ENCODE peak calls at places on chromosomes 11 and 22, in nine cellular contexts. W, G, M, C, E, X, U, K and R are unnamed samples.

GRCh38 chr11:67056640-67057409 is at the start of gene RHOD:
- DNase-seq in W (peak), G (peak), M (peak), C (peak), E (peak), X (peak), U (no peak), K (peak), R (no peak)

GRCh38 chr11:69497221-69497787 is 15.8 kb downstream of the LINC01488 start:
- DNase-seq in W (no peak), G (peak), M (peak), C (peak), E (peak), X (peak), U (peak), K (no peak), R (peak)

GRCh38 chr11:62146476-62147200 is 22.8 kb downstream of the INCENP start:
- DNase-seq in W (no peak), G (peak), M (no peak), C (peak), E (no peak), X (peak), U (no peak), K (peak), R (no peak)

GRCh38 chr22:19959043-19959586 is 17.5 kb upstream of the TXNRD2 start:
- DNase-seq in W (no peak), G (peak), M (peak), C (peak), E (peak), X (peak), U (no peak), K (peak), R (no peak)

GRCh38 chr11:120608760-120609211 is 97.2 kb downstream of the GRIK4 start:
- DNase-seq in W (no peak), G (no peak), M (no peak), C (no peak), E (peak), X (no peak), U (no peak), K (peak), R (no peak)

GRCh38 chr22:36359172-36359973 is 28.4 kb downstream of the MYH9 start:
- DNase-seq in W (peak), G (peak), M (peak), C (no peak), E (no peak), X (no peak), U (no peak), K (no peak), R (no peak)

GRCh38 chr22:45473626-45474237 is 29.0 kb upstream of the FBLN1 start:
- DNase-seq in W (no peak), G (no peak), M (no peak), C (no peak), E (no peak), X (peak), U (no peak), K (no peak), R (no peak)

GRCh38 chr11:78037825-78038620 is 14.9 kb upstream of the KCTD14 start:
- DNase-seq in W (no peak), G (no peak), M (no peak), C (no peak), E (no peak), X (no peak), U (no peak), K (no peak), R (no peak)

GRCh38 chr11:122140535-122140934 is 24.5 kb upstream of the BLID start:
- DNase-seq in W (no peak), G (no peak), M (no peak), C (no peak), E (no peak), X (no peak), U (no peak), K (no peak), R (no peak)

GRCh38 chr11:130087294-130087926 is 17.7 kb downstream of the APLP2 start:
- DNase-seq in W (no peak), G (no peak), M (no peak), C (no peak), E (no peak), X (no peak), U (no peak), K (no peak), R (no peak)

GRCh38 chr22:25563757-25564319 is 637 bp upstream of the GRK3 start:
- DNase-seq in W (peak), G (no peak), M (peak), C (no peak), E (no peak), X (no peak), U (no peak), K (no peak), R (no peak)

GRCh38 chr11:19474954-19475811 is 234.4 kb upstream of the E2F8 start:
- DNase-seq in W (no peak), G (no peak), M (no peak), C (no peak), E (no peak), X (no peak), U (no peak), K (peak), R (no peak)

GRCh38 chr11:67053896-67054850 is 2.5 kb upstream of the RHOD start:
- DNase-seq in W (peak), G (peak), M (no peak), C (peak), E (peak), X (no peak), U (no peak), K (peak), R (no peak)

GRCh38 chr11:33040127-33040861 is 922 bp downstream of the TCP11L1 start:
- DNase-seq in W (no peak), G (no peak), M (no peak), C (no peak), E (no peak), X (no peak), U (no peak), K (no peak), R (no peak)

GRCh38 chr22:39524089-39524752 is 3.9 kb downstream of the ATF4 start:
- DNase-seq in W (peak), G (no peak), M (peak), C (no peak), E (no peak), X (no peak), U (no peak), K (no peak), R (no peak)

GRCh38 chr11:110199184-110199981 is 97.0 kb downstream of the RDX start:
- DNase-seq in W (no peak), G (no peak), M (no peak), C (no peak), E (no peak), X (no peak), U (no peak), K (peak), R (no peak)

GRCh38 chr11:4071828-4072421 is 22.7 kb upstream of the RRM1 start:
- DNase-seq in W (peak), G (no peak), M (no peak), C (no peak), E (no peak), X (no peak), U (no peak), K (peak), R (no peak)

GRCh38 chr22:30882181-30882771 is 86.3 kb downstream of the MORC2 start:
- DNase-seq in W (no peak), G (peak), M (peak), C (no peak), E (no peak), X (no peak), U (no peak), K (no peak), R (no peak)

GRCh38 chr11:65578667-65579066 is 2.8 kb downstream of the EHBP1L1 start:
- DNase-seq in W (no peak), G (no peak), M (no peak), C (no peak), E (no peak), X (no peak), U (no peak), K (no peak), R (no peak)

GRCh38 chr22:23569716-23570115 is 10.4 kb downstream of the IGLL1 start:
- DNase-seq in W (no peak), G (no peak), M (no peak), C (no peak), E (no peak), X (peak), U (no peak), K (peak), R (no peak)

GRCh38 chr11:73395297-73396208 is 19.4 kb downstream of the RELT start:
- DNase-seq in W (no peak), G (peak), M (no peak), C (no peak), E (no peak), X (peak), U (no peak), K (peak), R (no peak)

GRCh38 chr11:61657566-61657965 is 22.6 kb upstream of the DAGLA start:
- DNase-seq in W (no peak), G (no peak), M (no peak), C (no peak), E (no peak), X (no peak), U (no peak), K (no peak), R (no peak)

GRCh38 chr11:1877211-1878133 is 14.2 kb downstream of the PRR33 start:
- DNase-seq in W (no peak), G (peak), M (peak), C (peak), E (peak), X (peak), U (no peak), K (no peak), R (no peak)

DNA sequence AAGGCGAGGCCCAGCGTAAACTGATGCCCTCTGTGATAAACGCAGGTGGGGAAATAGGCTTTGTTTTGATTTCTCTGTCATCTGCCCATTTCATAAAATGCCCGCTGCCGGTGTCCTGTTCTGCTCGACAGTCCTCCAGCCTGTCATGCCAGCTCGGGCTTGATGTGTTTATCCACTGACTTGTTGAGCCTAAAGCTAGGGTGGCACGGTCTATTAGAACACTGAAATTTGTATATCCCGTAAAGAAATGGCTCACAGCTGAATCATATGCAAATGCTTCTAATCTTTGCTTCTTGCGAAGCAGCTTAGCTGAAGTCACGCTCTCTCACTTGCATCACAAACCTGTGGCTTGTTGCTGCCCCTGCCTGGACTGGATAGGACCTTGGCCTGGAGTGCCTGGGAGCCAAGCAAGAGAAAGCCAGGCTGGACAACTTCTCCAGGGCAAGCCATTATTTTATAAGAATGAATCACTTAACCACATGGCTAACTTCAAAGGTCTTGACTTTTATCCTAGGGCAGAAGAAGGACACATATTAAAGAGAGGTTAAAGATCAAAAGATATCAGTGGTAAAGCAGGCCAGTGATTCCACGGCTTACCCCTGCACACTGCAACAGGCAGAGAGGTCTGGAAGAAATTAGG is 33.1 kb downstream of the EHF start:
- DNase-seq in W (peak), G (no peak), M (peak), C (peak), E (no peak), X (no peak), U (peak), K (peak), R (peak)
- TF ChIP-seq CTCF in W (no peak), G (no peak), M (no peak), C (no peak), E (no peak), X (no peak), U (no peak), K (no peak), R (peak)

DNA sequence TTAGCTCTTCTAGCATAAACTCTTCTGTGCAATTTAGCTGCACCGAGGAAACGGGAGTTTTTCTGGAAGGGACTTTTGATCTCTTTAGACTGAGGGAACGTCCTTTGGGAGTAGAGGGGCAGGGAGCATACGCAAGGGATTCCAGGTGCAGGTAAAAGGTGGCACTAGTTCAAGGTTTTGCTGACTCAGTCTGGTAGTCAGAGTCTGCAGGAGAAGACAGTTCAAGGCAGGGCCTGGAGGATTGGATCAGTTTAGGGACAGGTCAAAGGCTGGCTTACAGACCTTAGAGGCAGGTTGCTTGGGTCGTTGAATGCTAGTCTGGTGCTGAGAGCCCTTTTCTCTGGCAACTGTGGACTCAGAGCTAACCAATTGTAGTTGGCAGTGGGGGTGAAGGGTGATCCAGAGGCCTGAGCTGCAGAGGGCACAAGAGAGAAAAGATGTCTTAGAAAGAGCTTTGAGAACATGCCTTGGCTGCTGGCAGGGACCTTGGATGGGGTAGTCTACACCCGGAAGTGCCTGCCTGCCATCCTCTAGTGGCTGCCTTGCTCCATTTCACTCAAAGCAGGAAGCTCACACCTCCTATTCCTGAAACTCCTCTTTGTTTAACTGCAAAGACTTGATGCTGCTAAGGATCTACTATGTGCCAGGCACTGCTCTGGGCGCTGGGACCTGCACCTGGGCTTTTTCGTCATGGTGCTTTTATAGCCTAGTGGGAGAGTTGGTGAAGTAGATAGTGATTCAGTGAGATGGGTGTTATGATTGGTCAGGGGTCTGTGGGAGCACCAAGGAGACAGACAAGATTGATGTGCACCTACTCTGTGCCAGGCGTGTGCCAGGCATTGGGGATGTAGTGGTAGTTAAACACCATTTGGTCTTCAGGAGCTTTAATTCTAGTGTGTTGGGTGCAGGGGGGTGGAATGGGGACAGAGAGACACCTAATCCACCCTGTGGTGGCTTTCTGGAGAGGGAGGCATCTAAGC is 17.1 kb downstream of the MIAT start:
- DNase-seq in W (peak), G (no peak), M (no peak), C (no peak), E (no peak), X (peak), U (no peak), K (no peak), R (no peak)
- H3K4me3 ChIP-seq in W (peak), G (no peak), M (no peak), C (peak), E (peak), X (no peak), U (peak), K (peak), R (no peak)

GRCh38 chr22:27627901-27628300 is 173.7 kb downstream of the MN1 start:
- DNase-seq in W (no peak), G (no peak), M (no peak), C (no peak), E (no peak), X (no peak), U (no peak), K (no peak), R (no peak)

GRCh38 chr22:27625769-27626674 is 175.5 kb downstream of the MN1 start:
- DNase-seq in W (no peak), G (no peak), M (no peak), C (no peak), E (no peak), X (no peak), U (no peak), K (no peak), R (no peak)

GRCh38 chr22:27628341-27628740 is 173.2 kb downstream of the MN1 start:
- DNase-seq in W (no peak), G (no peak), M (no peak), C (no peak), E (no peak), X (no peak), U (no peak), K (no peak), R (no peak)

GRCh38 chr22:27626675-27627443 is 174.7 kb downstream of the MN1 start:
- DNase-seq in W (no peak), G (no peak), M (no peak), C (no peak), E (no peak), X (no peak), U (no peak), K (no peak), R (no peak)

DNA sequence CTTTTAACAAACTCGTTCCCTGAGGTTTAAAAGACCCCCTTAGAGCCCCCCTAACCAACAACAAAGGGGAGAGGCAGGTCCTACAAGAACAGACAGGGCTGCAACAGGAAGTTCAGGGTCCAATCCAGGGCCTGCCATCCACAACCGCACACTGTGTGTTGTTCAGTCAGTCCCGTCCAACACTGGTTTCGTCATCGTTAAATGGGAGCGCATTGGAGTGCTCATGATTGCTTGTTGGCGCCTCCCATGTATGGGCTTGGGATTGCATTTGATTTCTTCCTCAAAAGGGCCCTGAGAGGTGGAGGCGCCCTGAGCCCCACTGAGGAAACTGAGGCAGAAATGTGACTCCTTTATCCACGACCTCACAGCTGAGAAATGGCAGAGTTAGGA is 174.1 kb downstream of the MN1 start:
- DNase-seq in W (no peak), G (no peak), M (no peak), C (no peak), E (no peak), X (no peak), U (no peak), K (no peak), R (no peak)
- TF ChIP-seq CTCF in W (no peak), G (no peak), M (no peak), C (no peak), E (no peak), X (no peak), U (no peak), K (peak), R (no peak)

DNA sequence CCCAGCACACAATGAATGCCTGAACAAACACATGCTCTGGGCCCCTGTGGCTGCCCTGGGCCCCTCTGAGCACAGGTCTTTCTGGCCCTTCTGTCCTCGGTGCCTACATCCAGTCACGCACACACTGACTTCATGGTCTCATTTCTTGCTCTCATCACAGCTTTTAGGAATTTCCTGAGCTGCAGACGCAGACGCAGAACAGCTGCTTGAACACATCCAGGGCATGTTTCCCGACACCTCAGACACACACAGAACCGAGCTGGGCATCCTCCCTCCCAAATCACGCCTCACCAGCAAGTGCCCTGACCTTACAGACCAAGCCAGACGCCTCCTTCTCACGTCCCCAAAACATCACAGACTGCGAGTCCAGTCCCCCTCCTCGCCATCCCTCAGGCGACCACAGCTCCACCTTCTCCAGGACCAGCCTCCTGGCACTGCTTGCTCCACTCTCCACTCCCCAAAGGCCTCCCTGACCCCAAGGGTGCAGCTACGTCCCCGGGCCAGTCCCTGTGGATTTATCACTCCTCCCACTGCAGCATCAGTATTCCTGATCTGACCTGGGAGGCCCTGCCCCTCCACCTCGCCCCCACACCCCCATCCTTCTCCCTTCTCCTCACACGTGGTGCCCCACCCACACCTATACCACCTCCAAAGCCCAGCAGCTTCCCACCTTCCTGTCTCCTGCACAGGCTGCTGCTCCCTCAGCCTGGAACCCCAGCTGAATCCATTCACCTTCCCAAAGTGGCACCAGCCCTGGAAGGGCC is 12.9 kb downstream of the SIRT3 start:
- DNase-seq in W (no peak), G (no peak), M (no peak), C (no peak), E (no peak), X (no peak), U (no peak), K (peak), R (no peak)
- H3K4me3 ChIP-seq in W (no peak), G (no peak), M (no peak), C (no peak), E (no peak), X (no peak), U (no peak), K (no peak), R (no peak)

GRCh38 chr11:46337626-46338345 is 9.5 kb upstream of the DGKZ start:
- DNase-seq in W (no peak), G (no peak), M (no peak), C (no peak), E (no peak), X (no peak), U (no peak), K (no peak), R (no peak)
- TF ChIP-seq CTCF in W (no peak), G (no peak), M (no peak), C (no peak), E (no peak), X (no peak), U (no peak), K (no peak), R (no peak)

GRCh38 chr11:68432874-68433273 is 27.7 kb upstream of the PPP6R3 start:
- DNase-seq in W (no peak), G (peak), M (no peak), C (no peak), E (peak), X (no peak), U (no peak), K (no peak), R (no peak)
- H3K4me3 ChIP-seq in W (no peak), G (no peak), M (no peak), C (no peak), E (no peak), X (no peak), U (no peak), K (no peak), R (no peak)

GRCh38 chr11:10305964-10306918 is 1.4 kb downstream of the ADM start:
- DNase-seq in W (no peak), G (no peak), M (peak), C (peak), E (peak), X (peak), U (no peak), K (peak), R (no peak)
- TF ChIP-seq CTCF in W (no peak), G (no peak), M (no peak), C (no peak), E (no peak), X (no peak), U (no peak), K (no peak), R (peak)

GRCh38 chr11:114075891-114076441 is 16.5 kb downstream of the ZBTB16 start:
- DNase-seq in W (peak), G (peak), M (no peak), C (no peak), E (no peak), X (no peak), U (no peak), K (peak), R (no peak)
- H3K4me3 ChIP-seq in W (no peak), G (no peak), M (no peak), C (peak), E (peak), X (no peak), U (no peak), K (no peak), R (no peak)

GRCh38 chr11:5369793-5370192 is 13.8 kb upstream of the OR51M1 start:
- DNase-seq in W (no peak), G (no peak), M (no peak), C (no peak), E (no peak), X (no peak), U (no peak), K (no peak), R (no peak)
- TF ChIP-seq CTCF in W (no peak), G (no peak), M (no peak), C (no peak), E (no peak), X (no peak), U (peak), K (peak), R (peak)